ENCODE peak calls at places on chromosome 21, in eight cellular contexts. J is ovary; L is stomach; O is CD8-positive, alpha-beta T cell; N is H9; G is CD8-positive, alpha-beta memory T cell; X is naive thymus-derived CD4-positive, alpha-beta T cell; Y is lower lobe of right lung. B is an unnamed sample. For H3K4me1, the result is how much of the 10 kb centered on the place peaks cover.

GRCh38 chr21:32248616-32249550 is 30.0 kb downstream of the MIS18A start:
- DNase-seq in J (no peak), L (no peak), O (no peak), N (no peak), G (no peak), X (no peak), Y (no peak), B (no peak)

GRCh38 chr21:39232926-39233325 is 49.7 kb upstream of the PSMG1 start:
- DNase-seq in J (no peak), L (no peak), O (no peak), N (no peak), G (no peak), X (no peak), Y (no peak), B (no peak)

GRCh38 chr21:25560151-25560783 is 47.0 kb downstream of the MRPL39 start:
- DNase-seq in J (no peak), L (no peak), O (no peak), N (no peak), G (no peak), X (no peak), Y (peak), B (no peak)

GRCh38 chr21:31282095-31282709 is 61.9 kb downstream of the TIAM1 start:
- DNase-seq in J (no peak), L (peak), O (no peak), N (no peak), G (no peak), X (no peak), Y (no peak), B (no peak)

GRCh38 chr21:33325222-33326067 is 675 bp downstream of the IFNAR1 start:
- DNase-seq in J (peak), L (peak), O (peak), N (no peak), G (peak), X (peak), Y (peak), B (peak)

GRCh38 chr21:32496536-32496935 is 84.0 kb downstream of the EVA1C start:
- DNase-seq in J (peak), L (no peak), O (no peak), N (no peak), G (no peak), X (no peak), Y (no peak), B (no peak)

GRCh38 chr21:32921632-32922230 is 104.0 kb upstream of the OLIG2 start:
- DNase-seq in J (no peak), L (peak), O (peak), N (peak), G (peak), X (peak), Y (peak), B (no peak)

GRCh38 chr21:29640233-29640554 is 299.6 kb downstream of the GRIK1 start:
- DNase-seq in J (no peak), L (no peak), O (no peak), N (no peak), G (no peak), X (no peak), Y (no peak), B (no peak)

GRCh38 chr21:43864313-43864805 is 664 bp upstream of the AGPAT3 start:
- DNase-seq in J (peak), L (peak), O (no peak), N (peak), G (peak), X (peak), Y (peak), B (peak)

GRCh38 chr21:32382108-32382601 is 10.7 kb downstream of the URB1 start:
- DNase-seq in J (no peak), L (no peak), O (no peak), N (no peak), G (no peak), X (no peak), Y (no peak), B (no peak)

GRCh38 chr21:44653656-44654575 is 543 bp downstream of the KRTAP12-4 start:
- DNase-seq in J (no peak), L (no peak), O (peak), N (no peak), G (peak), X (peak), Y (no peak), B (no peak)

GRCh38 chr21:29546071-29546470 is 247.3 kb downstream of the BACH1 start:
- DNase-seq in J (no peak), L (no peak), O (no peak), N (no peak), G (no peak), X (no peak), Y (no peak), B (no peak)

GRCh38 chr21:33261635-33262034 is 4.5 kb upstream of the IL10RB start:
- DNase-seq in J (no peak), L (no peak), O (no peak), N (no peak), G (peak), X (no peak), Y (peak), B (no peak)

GRCh38 chr21:32381571-32381970 is 11.2 kb downstream of the URB1 start:
- DNase-seq in J (no peak), L (no peak), O (no peak), N (no peak), G (no peak), X (no peak), Y (no peak), B (no peak)

GRCh38 chr21:29075706-29076447 is 2.4 kb upstream of the CCT8 start:
- DNase-seq in J (no peak), L (no peak), O (no peak), N (no peak), G (no peak), X (no peak), Y (no peak), B (no peak)

GRCh38 chr21:34035619-34036354 is 37.6 kb upstream of the MRPS6 start:
- DNase-seq in J (no peak), L (no peak), O (no peak), N (no peak), G (no peak), X (no peak), Y (no peak), B (no peak)

GRCh38 chr21:14600569-14601308 is 54.6 kb upstream of the SAMSN1 start:
- DNase-seq in J (no peak), L (no peak), O (no peak), N (no peak), G (no peak), X (no peak), Y (no peak), B (no peak)

DNA sequence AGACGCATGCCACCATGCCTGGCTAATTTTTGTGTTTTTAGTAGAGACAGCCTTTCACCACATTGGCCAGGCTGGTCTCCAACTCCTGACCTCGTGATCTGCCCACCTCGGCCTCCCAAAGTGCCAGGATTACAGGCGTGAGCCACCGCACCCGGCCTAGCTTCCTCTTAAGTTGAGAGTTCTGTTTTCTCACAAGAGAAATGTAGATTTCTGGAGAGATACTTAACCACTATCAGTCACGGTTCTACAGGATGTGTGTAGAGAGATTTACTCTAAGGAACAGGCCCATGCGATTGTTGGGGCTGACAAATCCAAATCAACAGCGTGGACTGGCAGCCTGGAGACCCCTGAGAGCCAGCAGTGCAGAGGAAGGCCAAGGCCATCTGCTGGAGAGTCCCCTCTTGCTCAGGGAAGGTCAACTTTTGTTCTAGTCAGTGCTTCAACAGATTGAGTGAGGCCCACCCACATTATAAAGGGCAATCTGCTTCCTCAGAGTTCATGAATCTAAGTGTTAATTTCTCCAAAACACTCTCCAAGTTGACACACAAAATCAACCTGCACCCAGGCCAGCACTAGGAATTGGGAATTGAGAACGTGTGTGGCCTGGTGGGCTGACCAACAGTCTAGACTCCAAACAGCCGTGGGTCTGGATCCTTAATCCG is 38.7 kb downstream of the CHAF1B start:
- DNase-seq in J (no peak), L (no peak), O (no peak), N (no peak), G (no peak), X (no peak), Y (no peak), B (no peak)
- H3K4me1 ChIP-seq in J (under half), L (under half), O (under half), N (under half), G (under half), X (under half), Y (under half), B (under half)

GRCh38 chr21:17688912-17689874 is 76.5 kb upstream of the BTG3 start:
- DNase-seq in J (peak), L (peak), O (peak), N (peak), G (peak), X (peak), Y (peak), B (peak)
- H3K27ac ChIP-seq in J (no peak), L (peak), O (no peak), N (no peak), G (no peak), X (no peak), Y (no peak), B (no peak)

GRCh38 chr21:15751037-15751436 is 21.3 kb downstream of the USP25 start:
- DNase-seq in J (no peak), L (no peak), O (no peak), N (no peak), G (no peak), X (no peak), Y (no peak), B (no peak)
- H3K4me1 ChIP-seq in J (under half), L (half or more), O (half or more), N (under half), G (half or more), X (under half), Y (half or more), B (under half)

GRCh38 chr21:45803613-45804340 is 160.3 kb downstream of the PCBP3 start:
- DNase-seq in J (no peak), L (no peak), O (no peak), N (no peak), G (no peak), X (no peak), Y (no peak), B (no peak)

GRCh38 chr21:45804809-45805313 is 161.3 kb downstream of the PCBP3 start:
- DNase-seq in J (no peak), L (no peak), O (no peak), N (no peak), G (no peak), X (no peak), Y (no peak), B (no peak)

GRCh38 chr21:45801989-45802388 is 158.5 kb downstream of the PCBP3 start:
- DNase-seq in J (no peak), L (no peak), O (no peak), N (no peak), G (no peak), X (no peak), Y (no peak), B (peak)

GRCh38 chr21:45802425-45802824 is 158.9 kb downstream of the PCBP3 start:
- DNase-seq in J (no peak), L (no peak), O (no peak), N (no peak), G (no peak), X (no peak), Y (no peak), B (no peak)

GRCh38 chr21:45802956-45803612 is 159.6 kb downstream of the PCBP3 start:
- DNase-seq in J (no peak), L (no peak), O (no peak), N (no peak), G (no peak), X (no peak), Y (no peak), B (no peak)
- H3K27ac ChIP-seq in J (no peak), L (no peak), O (no peak), N (no peak), G (no peak), X (no peak), Y (no peak), B (no peak)

DNA sequence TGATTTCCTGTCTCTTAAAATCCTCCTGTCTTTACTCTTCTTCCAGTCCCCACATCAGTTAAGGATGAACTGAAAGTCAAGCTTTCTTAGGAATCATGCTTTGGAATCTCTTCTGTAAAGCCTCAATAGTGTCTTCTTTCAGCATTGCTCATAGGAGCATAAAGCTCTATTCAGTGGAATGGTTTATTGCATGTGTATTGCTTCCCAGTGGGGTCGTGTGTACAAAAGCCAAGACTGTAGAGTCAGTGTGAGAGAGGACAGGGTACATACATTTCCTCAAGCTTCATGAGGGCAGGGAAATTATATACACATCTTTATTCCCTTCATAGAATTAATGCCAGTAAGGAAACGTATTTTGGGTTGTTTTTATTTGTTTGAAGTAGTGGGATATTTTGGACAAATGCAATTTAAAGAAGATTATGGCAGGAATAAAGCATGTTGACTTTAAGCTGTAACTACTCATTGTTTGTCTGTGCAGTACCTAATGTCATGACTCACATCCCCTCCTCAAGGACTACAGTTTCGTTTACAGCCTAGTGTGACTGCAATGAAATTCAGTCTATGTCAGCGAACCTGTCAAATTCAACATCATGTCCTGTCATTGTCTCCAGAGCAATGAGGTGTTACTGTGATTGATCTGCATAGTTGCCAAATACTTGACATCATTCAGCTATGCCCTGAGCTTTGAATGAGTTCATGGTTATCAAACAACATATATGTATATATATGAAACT is 2164.2 kb downstream of the NCAM2 start:
- DNase-seq in J (no peak), L (no peak), O (no peak), N (no peak), G (no peak), X (no peak), Y (no peak), B (no peak)
- H3K4me1 ChIP-seq in J (under half), L (under half), O (under half), N (under half), G (under half), X (under half), Y (under half), B (under half)

GRCh38 chr21:35367558-35367957 is 318.5 kb upstream of the RUNX1 start:
- DNase-seq in J (no peak), L (no peak), O (no peak), N (no peak), G (no peak), X (no peak), Y (no peak), B (no peak)

GRCh38 chr21:35368326-35368725 is 319.2 kb upstream of the RUNX1 start:
- DNase-seq in J (no peak), L (no peak), O (no peak), N (no peak), G (no peak), X (no peak), Y (no peak), B (no peak)

GRCh38 chr21:35370071-35370470 is 321.0 kb upstream of the RUNX1 start:
- DNase-seq in J (no peak), L (no peak), O (no peak), N (no peak), G (no peak), X (no peak), Y (no peak), B (no peak)

GRCh38 chr21:35363458-35363857 is 314.4 kb upstream of the RUNX1 start:
- DNase-seq in J (no peak), L (no peak), O (no peak), N (no peak), G (no peak), X (no peak), Y (no peak), B (no peak)

DNA sequence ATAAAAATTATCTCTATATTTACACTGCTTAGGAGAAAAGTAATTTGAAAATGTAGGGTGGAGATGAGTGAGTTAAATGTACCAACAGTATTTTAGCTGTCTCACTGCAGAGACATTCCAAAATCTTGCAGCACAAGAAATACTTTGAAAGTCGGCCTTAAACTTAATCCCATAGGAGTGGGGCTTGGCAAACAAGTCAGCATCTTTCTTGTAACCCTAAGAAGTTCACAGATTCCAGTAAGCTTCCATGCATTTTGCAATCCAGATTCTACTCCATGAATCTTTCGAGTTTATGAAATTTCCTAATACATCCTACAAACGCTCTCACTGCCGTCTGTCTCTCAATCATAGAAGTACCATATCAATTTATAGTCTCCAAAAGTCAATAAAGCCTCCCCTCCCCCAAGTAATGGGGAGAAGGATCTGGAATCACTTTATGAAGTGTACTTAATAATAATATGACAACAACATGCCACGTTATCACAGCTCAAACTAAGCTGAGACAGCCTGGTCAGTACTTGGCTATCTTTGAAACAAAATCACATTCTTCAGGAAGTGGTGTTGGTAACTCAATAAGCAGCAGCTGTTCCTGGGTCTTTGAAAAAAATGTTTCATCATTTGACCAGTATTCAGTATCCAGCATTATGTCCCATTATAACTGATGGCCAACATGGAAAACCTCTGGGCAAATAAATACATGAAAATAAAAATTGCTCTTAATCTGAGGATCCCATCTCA is 317.4 kb upstream of the RUNX1 start:
- DNase-seq in J (no peak), L (no peak), O (no peak), N (no peak), G (no peak), X (no peak), Y (no peak), B (no peak)
- H3K27ac ChIP-seq in J (no peak), L (peak), O (no peak), N (no peak), G (no peak), X (no peak), Y (no peak), B (no peak)

GRCh38 chr21:42277593-42277992 is 37.6 kb downstream of the TFF3 start:
- DNase-seq in J (no peak), L (no peak), O (no peak), N (no peak), G (no peak), X (no peak), Y (no peak), B (no peak)

GRCh38 chr21:42278750-42279149 is 36.5 kb downstream of the TFF3 start:
- DNase-seq in J (no peak), L (no peak), O (no peak), N (no peak), G (no peak), X (no peak), Y (no peak), B (no peak)

GRCh38 chr21:42276526-42277154 is 38.6 kb downstream of the TFF3 start:
- DNase-seq in J (no peak), L (no peak), O (no peak), N (no peak), G (no peak), X (no peak), Y (no peak), B (no peak)

GRCh38 chr21:42272984-42273600 is 42.1 kb downstream of the TFF3 start:
- DNase-seq in J (no peak), L (no peak), O (no peak), N (no peak), G (no peak), X (no peak), Y (no peak), B (no peak)

GRCh38 chr21:42276076-42276475 is 39.1 kb downstream of the TFF3 start:
- DNase-seq in J (no peak), L (no peak), O (no peak), N (no peak), G (no peak), X (no peak), Y (no peak), B (no peak)
- H3K4me1 ChIP-seq in J (under half), L (under half), O (under half), N (under half), G (under half), X (under half), Y (under half), B (under half)

B was measured in pancreas.